ENCODE peak calls at places on chromosomes 13 and 19, in six cellular contexts. One of them, this sample, is unnamed.

GRCh38 chr13:25816239-25816638 is 235.6 kb downstream of the SHISA2 start:
- DNase-seq in A549: no peak
- DNase-seq in naive thymus-derived CD4-positive, alpha-beta T cell: no peak
- DNase-seq in lower lobe of right lung: peak; percentile 59
- DNase-seq in skeletal muscle cell: no peak
- DNase-seq in AG09309: no peak
- DNase-seq in this sample: no peak

GRCh38 chr13:112056284-112056727 is 10.6 kb upstream of the SOX1 start:
- DNase-seq in AG09309: no peak
- DNase-seq in naive thymus-derived CD4-positive, alpha-beta T cell: no peak
- DNase-seq in A549: no peak
- DNase-seq in lower lobe of right lung: no peak
- DNase-seq in skeletal muscle cell: no peak
- DNase-seq in this sample: no peak

GRCh38 chr19:33906578-33907335 is 110.1 kb downstream of the KCTD15 start:
- DNase-seq in lower lobe of right lung: peak; percentile 49
- DNase-seq in skeletal muscle cell: no peak
- DNase-seq in naive thymus-derived CD4-positive, alpha-beta T cell: no peak
- DNase-seq in A549: no peak
- DNase-seq in AG09309: no peak
- DNase-seq in this sample: no peak

GRCh38 chr19:17103177-17103576 is 27.6 kb downstream of the MYO9B start:
- DNase-seq in skeletal muscle cell: no peak
- DNase-seq in A549: peak; percentile 35
- DNase-seq in naive thymus-derived CD4-positive, alpha-beta T cell: no peak
- DNase-seq in AG09309: no peak
- DNase-seq in lower lobe of right lung: no peak
- DNase-seq in this sample: no peak

GRCh38 chr13:41050041-41050440 is 11.3 kb upstream of the WBP4 start:
- DNase-seq in lower lobe of right lung: no peak
- DNase-seq in naive thymus-derived CD4-positive, alpha-beta T cell: no peak
- DNase-seq in skeletal muscle cell: no peak
- DNase-seq in AG09309: no peak
- DNase-seq in A549: no peak
- DNase-seq in this sample: no peak

GRCh38 chr19:8370176-8371010 is 6.4 kb downstream of the ANGPTL4 start:
- DNase-seq in naive thymus-derived CD4-positive, alpha-beta T cell: no peak
- DNase-seq in AG09309: no peak
- DNase-seq in A549: no peak
- DNase-seq in skeletal muscle cell: no peak
- DNase-seq in lower lobe of right lung: peak; percentile 13
- DNase-seq in this sample: no peak

GRCh38 chr19:34555447-34555846 is 73.9 kb downstream of the WTIP start:
- DNase-seq in AG09309: no peak
- DNase-seq in lower lobe of right lung: no peak
- DNase-seq in naive thymus-derived CD4-positive, alpha-beta T cell: no peak
- DNase-seq in A549: peak; percentile 18
- DNase-seq in skeletal muscle cell: no peak
- DNase-seq in this sample: peak; percentile 9

GRCh38 chr13:21971662-21972635 is 301.1 kb downstream of the FGF9 start:
- DNase-seq in skeletal muscle cell: no peak
- DNase-seq in lower lobe of right lung: no peak
- DNase-seq in naive thymus-derived CD4-positive, alpha-beta T cell: no peak
- DNase-seq in A549: no peak
- DNase-seq in AG09309: no peak
- DNase-seq in this sample: no peak

GRCh38 chr13:74870865-74871264 is 611.1 kb downstream of the TBC1D4 start:
- DNase-seq in lower lobe of right lung: no peak
- DNase-seq in A549: no peak
- DNase-seq in AG09309: peak; percentile 18
- DNase-seq in skeletal muscle cell: no peak
- DNase-seq in naive thymus-derived CD4-positive, alpha-beta T cell: no peak
- DNase-seq in this sample: no peak

GRCh38 chr13:48489666-48490065 is 43.2 kb downstream of the RCBTB2 start:
- DNase-seq in A549: no peak
- DNase-seq in skeletal muscle cell: no peak
- DNase-seq in AG09309: no peak
- DNase-seq in naive thymus-derived CD4-positive, alpha-beta T cell: no peak
- DNase-seq in lower lobe of right lung: no peak
- DNase-seq in this sample: no peak
- H3K4me3 ChIP-seq in A549: no peak overlapping the region
- H3K4me3 ChIP-seq in skeletal muscle cell: no peak overlapping the region
- H3K4me3 ChIP-seq in AG09309: no peak overlapping the region
- H3K4me3 ChIP-seq in naive thymus-derived CD4-positive, alpha-beta T cell: peak overlapping the region; percentile 73
- H3K4me3 ChIP-seq in lower lobe of right lung: no peak overlapping the region
- H3K4me3 ChIP-seq in this sample: peak overlapping the region; percentile 66

DNA sequence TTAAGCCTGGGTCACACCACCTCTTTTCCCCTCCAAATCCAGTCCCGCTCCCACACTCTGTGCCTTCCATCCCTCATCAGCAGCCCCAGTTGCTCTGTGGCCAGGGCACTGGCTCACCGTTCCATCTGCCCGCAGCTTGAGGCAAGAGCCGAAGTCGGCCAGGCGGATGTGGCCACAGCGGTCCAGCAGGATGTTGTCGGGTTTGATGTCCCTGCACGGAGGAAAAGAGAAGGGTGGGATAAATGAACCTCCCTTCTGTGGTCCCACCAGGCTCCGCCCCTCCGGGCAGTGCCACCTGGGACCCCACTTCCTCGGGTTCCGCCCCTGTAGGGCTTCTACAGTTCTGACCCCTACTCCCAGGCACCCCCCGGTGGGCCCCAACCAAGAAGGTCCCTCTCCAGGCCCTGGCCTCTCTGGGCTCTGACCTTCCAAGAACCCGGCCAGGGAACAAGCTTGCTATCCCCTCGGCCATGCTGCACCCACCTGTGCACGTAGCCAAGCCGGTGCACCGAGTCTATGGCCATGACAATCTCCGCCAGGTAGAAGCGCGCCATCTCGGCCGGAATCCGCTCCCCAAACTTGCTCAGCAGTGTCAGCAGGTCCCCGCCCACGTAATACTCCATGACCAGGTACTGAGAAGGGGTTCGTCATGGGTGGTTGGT is 4.1 kb downstream of the DMPK start:
- DNase-seq in A549: no peak
- DNase-seq in naive thymus-derived CD4-positive, alpha-beta T cell: no peak
- DNase-seq in skeletal muscle cell: no peak
- DNase-seq in AG09309: no peak
- DNase-seq in lower lobe of right lung: no peak
- DNase-seq in this sample: no peak
- H3K4me3 ChIP-seq in A549: no peak overlapping the region
- H3K4me3 ChIP-seq in naive thymus-derived CD4-positive, alpha-beta T cell: no peak overlapping the region
- H3K4me3 ChIP-seq in skeletal muscle cell: no peak overlapping the region
- H3K4me3 ChIP-seq in AG09309: no peak overlapping the region
- H3K4me3 ChIP-seq in lower lobe of right lung: no peak overlapping the region
- H3K4me3 ChIP-seq in this sample: no peak overlapping the region

DNA sequence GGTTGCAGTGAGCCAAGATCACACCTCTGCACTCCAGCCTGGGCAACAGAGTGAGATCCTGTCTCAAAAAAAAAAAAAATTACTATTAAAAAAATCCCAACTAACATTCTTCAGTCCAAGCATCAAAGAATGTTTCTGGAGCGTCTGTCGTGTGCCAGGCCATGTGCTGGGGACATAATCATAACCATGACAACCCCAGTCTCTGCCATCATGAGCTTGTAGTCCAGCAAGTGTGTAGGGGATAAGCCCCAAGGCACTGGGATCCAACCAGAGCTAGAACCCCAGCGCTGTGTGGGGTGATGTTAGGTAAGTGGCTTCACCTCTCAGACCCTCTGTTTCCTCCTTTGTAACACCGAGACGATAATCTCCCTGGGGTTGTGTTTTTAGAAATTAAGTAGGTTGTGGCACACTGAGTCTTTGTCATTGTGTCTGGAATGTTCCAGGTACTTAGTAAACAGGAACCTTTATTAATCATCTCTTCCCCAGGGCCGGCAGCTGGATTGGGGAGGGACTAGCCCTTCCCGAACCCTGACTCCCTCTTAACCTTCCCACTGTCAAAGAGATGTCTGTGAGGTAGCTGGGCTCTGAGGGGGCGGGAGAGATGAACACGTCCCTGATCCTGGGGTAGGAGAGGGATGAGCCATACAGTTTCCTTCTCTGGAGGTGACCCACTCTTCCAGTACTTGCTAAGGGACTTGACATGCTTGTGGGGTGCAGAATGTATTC is 5.2 kb downstream of the ITPKC start:
- DNase-seq in AG09309: no peak
- DNase-seq in naive thymus-derived CD4-positive, alpha-beta T cell: no peak
- DNase-seq in lower lobe of right lung: no peak
- DNase-seq in skeletal muscle cell: no peak
- DNase-seq in A549: no peak
- DNase-seq in this sample: no peak
- H3K4me3 ChIP-seq in AG09309: no peak overlapping the region
- H3K4me3 ChIP-seq in naive thymus-derived CD4-positive, alpha-beta T cell: no peak overlapping the region
- H3K4me3 ChIP-seq in lower lobe of right lung: peak overlapping the region; percentile 24
- H3K4me3 ChIP-seq in skeletal muscle cell: peak overlapping the region; percentile 24
- H3K4me3 ChIP-seq in A549: no peak overlapping the region
- H3K4me3 ChIP-seq in this sample: no peak overlapping the region

GRCh38 chr19:40605201-40605971 is 4.2 kb downstream of the LTBP4 start:
- DNase-seq in lower lobe of right lung: peak; percentile 89
- DNase-seq in naive thymus-derived CD4-positive, alpha-beta T cell: peak; percentile 73
- DNase-seq in A549: peak; percentile 99
- DNase-seq in skeletal muscle cell: no peak
- DNase-seq in AG09309: no peak
- DNase-seq in this sample: peak; percentile 90

GRCh38 chr19:40604647-40605200 is 3.6 kb downstream of the LTBP4 start:
- DNase-seq in naive thymus-derived CD4-positive, alpha-beta T cell: no peak
- DNase-seq in skeletal muscle cell: no peak
- DNase-seq in AG09309: no peak
- DNase-seq in A549: no peak
- DNase-seq in lower lobe of right lung: no peak
- DNase-seq in this sample: peak; percentile 40

GRCh38 chr19:40601061-40601973 is at the start of gene LTBP4:
- DNase-seq in skeletal muscle cell: no peak
- DNase-seq in AG09309: no peak
- DNase-seq in naive thymus-derived CD4-positive, alpha-beta T cell: no peak
- DNase-seq in lower lobe of right lung: no peak
- DNase-seq in A549: no peak
- DNase-seq in this sample: no peak

GRCh38 chr19:40603071-40603718 is 2.0 kb downstream of the LTBP4 start:
- DNase-seq in A549: no peak
- DNase-seq in skeletal muscle cell: no peak
- DNase-seq in AG09309: no peak
- DNase-seq in naive thymus-derived CD4-positive, alpha-beta T cell: no peak
- DNase-seq in lower lobe of right lung: no peak
- DNase-seq in this sample: no peak

DNA sequence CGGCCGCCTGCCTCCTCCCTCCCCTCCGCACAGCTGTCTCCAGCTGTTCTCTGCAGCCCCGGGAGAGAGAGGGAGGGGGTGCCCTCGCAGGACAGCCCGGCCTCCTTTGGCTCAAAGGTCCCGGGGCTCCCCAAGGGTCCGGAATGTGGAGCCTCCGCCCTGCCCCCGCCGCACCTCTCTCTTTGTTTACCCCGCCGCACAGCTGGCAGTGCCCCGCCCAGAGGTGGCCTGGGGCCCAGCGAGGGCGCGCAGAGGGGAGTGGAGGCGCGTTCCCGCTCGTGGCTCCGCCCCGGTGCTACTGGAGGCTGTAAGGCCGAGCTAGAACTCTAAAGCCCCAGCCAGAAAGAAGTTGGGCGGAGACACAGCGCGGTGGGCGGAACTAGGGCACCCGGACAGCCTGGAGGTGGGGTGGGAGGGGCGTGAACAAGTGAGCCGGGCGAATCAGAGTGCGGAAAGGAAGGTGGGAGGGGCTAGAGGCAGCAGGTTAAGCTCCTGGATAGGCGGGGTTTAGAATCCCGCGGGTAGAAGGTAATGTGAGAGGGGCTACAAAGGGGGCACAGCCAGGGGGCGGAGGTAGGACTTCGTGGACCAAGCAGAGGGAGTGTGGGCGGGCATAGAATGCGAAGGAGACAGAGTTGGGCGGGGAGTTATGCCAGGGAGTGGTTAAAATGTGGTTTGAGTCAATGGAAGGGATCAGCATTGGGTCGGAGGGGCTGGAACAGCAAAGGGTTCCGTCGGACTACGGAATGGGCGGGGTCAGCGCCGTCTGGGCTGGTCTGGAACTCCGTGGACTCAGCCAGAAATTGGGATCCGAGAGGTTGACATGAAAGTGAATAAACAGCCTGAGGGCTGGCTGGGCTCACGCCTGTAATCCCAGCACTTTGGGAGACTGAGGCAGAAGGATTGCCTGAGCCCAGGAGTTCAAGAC is 2.8 kb downstream of the LTBP4 start:
- DNase-seq in lower lobe of right lung: peak; percentile 99
- DNase-seq in naive thymus-derived CD4-positive, alpha-beta T cell: peak; percentile 91
- DNase-seq in A549: peak; percentile 99
- DNase-seq in skeletal muscle cell: peak; percentile 81
- DNase-seq in AG09309: peak; percentile 54
- DNase-seq in this sample: peak; percentile 98
- H3K4me3 ChIP-seq in lower lobe of right lung: peak overlapping the region; percentile 59
- H3K4me3 ChIP-seq in naive thymus-derived CD4-positive, alpha-beta T cell: peak overlapping the region; percentile 72
- H3K4me3 ChIP-seq in A549: peak overlapping the region; percentile 36
- H3K4me3 ChIP-seq in skeletal muscle cell: peak overlapping the region; percentile 49
- H3K4me3 ChIP-seq in AG09309: peak overlapping the region; percentile 44
- H3K4me3 ChIP-seq in this sample: peak overlapping the region; percentile 46

GRCh38 chr13:33678906-33679657 is 138.9 kb upstream of the RFC3 start:
- DNase-seq in naive thymus-derived CD4-positive, alpha-beta T cell: no peak
- DNase-seq in AG09309: peak; percentile 35
- DNase-seq in skeletal muscle cell: no peak
- DNase-seq in lower lobe of right lung: peak; percentile 68
- DNase-seq in A549: peak; percentile 57
- DNase-seq in this sample: peak; percentile 96

GRCh38 chr13:33676045-33676699 is 141.8 kb upstream of the RFC3 start:
- DNase-seq in lower lobe of right lung: no peak
- DNase-seq in naive thymus-derived CD4-positive, alpha-beta T cell: no peak
- DNase-seq in AG09309: no peak
- DNase-seq in A549: no peak
- DNase-seq in skeletal muscle cell: no peak
- DNase-seq in this sample: no peak

GRCh38 chr13:33678084-33678483 is 139.9 kb upstream of the RFC3 start:
- DNase-seq in naive thymus-derived CD4-positive, alpha-beta T cell: no peak
- DNase-seq in lower lobe of right lung: no peak
- DNase-seq in skeletal muscle cell: no peak
- DNase-seq in A549: no peak
- DNase-seq in AG09309: no peak
- DNase-seq in this sample: no peak

GRCh38 chr13:33676700-33677048 is 141.3 kb upstream of the RFC3 start:
- DNase-seq in AG09309: peak; percentile 10
- DNase-seq in skeletal muscle cell: peak; percentile 18
- DNase-seq in A549: peak; percentile 21
- DNase-seq in naive thymus-derived CD4-positive, alpha-beta T cell: no peak
- DNase-seq in lower lobe of right lung: peak; percentile 50
- DNase-seq in this sample: peak; percentile 20

DNA sequence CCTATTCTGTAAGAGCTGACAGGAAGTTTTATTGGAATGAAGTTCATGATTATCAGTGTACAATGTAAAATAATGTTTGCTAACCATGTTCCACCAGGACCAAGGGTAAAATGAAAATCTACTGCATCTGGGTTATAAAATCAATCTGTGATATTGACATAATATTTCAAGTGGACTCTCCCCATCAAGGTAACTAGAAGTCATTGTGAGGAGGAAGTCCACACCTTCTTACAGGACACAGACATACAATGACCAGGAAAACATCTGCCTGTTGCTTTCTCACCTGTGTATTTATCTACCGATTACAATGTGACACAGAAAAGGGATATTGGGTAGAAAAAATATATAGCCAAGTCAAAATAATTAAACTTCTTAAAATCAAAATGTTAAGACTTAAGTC is 140.7 kb upstream of the RFC3 start:
- DNase-seq in naive thymus-derived CD4-positive, alpha-beta T cell: no peak
- DNase-seq in skeletal muscle cell: no peak
- DNase-seq in lower lobe of right lung: no peak
- DNase-seq in AG09309: no peak
- DNase-seq in A549: no peak
- DNase-seq in this sample: no peak
- H3K4me3 ChIP-seq in naive thymus-derived CD4-positive, alpha-beta T cell: no peak overlapping the region
- H3K4me3 ChIP-seq in skeletal muscle cell: no peak overlapping the region
- H3K4me3 ChIP-seq in lower lobe of right lung: peak overlapping the region; percentile 55
- H3K4me3 ChIP-seq in AG09309: no peak overlapping the region
- H3K4me3 ChIP-seq in A549: no peak overlapping the region
- H3K4me3 ChIP-seq in this sample: no peak overlapping the region